ENCODE peak calls at places on chromosomes 16 and 17, in six cellular contexts. T is left cardiac atrium, U is T-cell, D is T-helper 17 cell, B is psoas muscle, G is activated B cell treated with CpG ODN at 0.5 μM for 24 hours. E is an unnamed sample.

GRCh38 chr17:63629627-63630026 is 7.4 kb downstream of the MAP3K3 start:
- ATAC-seq in D (no peak), B (peak), U (no peak), T (peak), G (no peak), E (no peak)

GRCh38 chr16:17345043-17345442 is 125.7 kb downstream of the XYLT1 start:
- ATAC-seq in D (no peak), T (peak), U (no peak), G (peak), B (no peak), E (no peak)

GRCh38 chr17:20935740-20936139 is 107.1 kb downstream of the USP22 start:
- ATAC-seq in G (no peak), U (no peak), B (no peak), D (no peak), T (peak), E (no peak)

GRCh38 chr17:48586355-48586924 is 3.6 kb downstream of the HOXB3 start:
- ATAC-seq in G (no peak), B (no peak), D (no peak), U (no peak), T (no peak), E (no peak)

GRCh38 chr17:39018267-39019134 is 51.3 kb upstream of the FBXO47 start:
- ATAC-seq in D (no peak), T (no peak), G (no peak), B (no peak), U (peak), E (peak)

GRCh38 chr16:61678182-61678581 is 358.1 kb downstream of the CDH8 start:
- ATAC-seq in T (no peak), U (no peak), G (no peak), D (no peak), B (no peak), E (no peak)

GRCh38 chr16:90044111-90044551 is 24.9 kb upstream of the DBNDD1 start:
- ATAC-seq in T (no peak), U (no peak), D (no peak), G (no peak), B (no peak), E (no peak)

GRCh38 chr16:745739-746138 is 4.9 kb upstream of the CIAO3 start:
- ATAC-seq in U (no peak), B (no peak), T (no peak), G (no peak), D (no peak), E (no peak)

GRCh38 chr17:17125136-17126084 is 80.7 kb downstream of the PLD6 start:
- ATAC-seq in U (peak), T (no peak), B (no peak), D (peak), G (no peak), E (no peak)

GRCh38 chr17:4527552-4527951 is 27.6 kb downstream of the MYBBP1A start:
- ATAC-seq in T (no peak), B (no peak), G (no peak), D (no peak), U (no peak), E (no peak)

GRCh38 chr16:56551796-56552738 is 12.8 kb upstream of the MT4 start:
- ATAC-seq in B (peak), T (peak), U (no peak), D (no peak), G (no peak), E (no peak)

GRCh38 chr16:10153993-10154788 is 28.0 kb downstream of the GRIN2A start:
- ATAC-seq in B (no peak), D (no peak), U (no peak), G (no peak), T (no peak), E (no peak)

GRCh38 chr16:52741386-52741785 is 194.4 kb upstream of the TOX3 start:
- ATAC-seq in T (no peak), B (no peak), G (no peak), D (no peak), U (no peak), E (no peak)

GRCh38 chr16:10657925-10658324 is 36.8 kb downstream of the TEKT5 start:
- ATAC-seq in D (no peak), G (no peak), T (no peak), B (no peak), U (no peak), E (no peak)

GRCh38 chr17:2924211-2924610 is 128.0 kb downstream of the RAP1GAP2 start:
- ATAC-seq in T (peak), D (no peak), U (no peak), G (no peak), B (no peak), E (no peak)

GRCh38 chr17:8118769-8119574 is 658 bp upstream of the ALOXE3 start:
- ATAC-seq in B (peak), T (peak), U (peak), D (peak), G (peak), E (peak)

GRCh38 chr16:19344980-19345379 is 59.4 kb downstream of the CLEC19A start:
- ATAC-seq in T (no peak), B (no peak), G (no peak), D (no peak), U (no peak), E (no peak)

GRCh38 chr16:82943371-82943770 is 316.6 kb downstream of the CDH13 start:
- ATAC-seq in T (no peak), D (no peak), G (no peak), B (no peak), U (no peak), E (no peak)

GRCh38 chr17:41583137-41584127 is 3.3 kb downstream of the KRT14 start:
- ATAC-seq in B (no peak), T (peak), G (no peak), U (no peak), D (no peak), E (no peak)

GRCh38 chr16:31869511-31870201 is 4.0 kb upstream of the ZNF267 start:
- ATAC-seq in G (peak), T (peak), B (no peak), D (peak), U (peak), E (peak)

E was measured in stimulated activated memory B cell treated with anti-CD40 and anti-IgM and Interleukin-4, amounts not matched to agents 10 μg/mL and 1 μg/mL and 100 μg/mL, for 72 hours.